ENCODE peak calls at places on chromosomes 2 and 18, in five cellular contexts. A is prostate gland, E is psoas muscle, D is GM23338, V is PC-3. K is an unnamed sample. For H3K4me1, the result is how much of the 10 kb centered on the place peaks cover.

GRCh38 chr2:174004900-174005605 is 39.9 kb upstream of the SP3 start:
- DNase-seq in A (no peak), E (peak), D (no peak), V (peak), K (no peak)

GRCh38 chr2:160505236-160505635 is 11.6 kb upstream of the RBMS1 start:
- DNase-seq in A (no peak), E (no peak), D (no peak), V (peak), K (no peak)

GRCh38 chr18:63848159-63848558 is 39.3 kb upstream of the SERPINB2 start:
- DNase-seq in A (peak), E (no peak), D (peak), V (peak), K (no peak)

GRCh38 chr2:176283268-176283667 is 14.0 kb downstream of the MTX2 start:
- DNase-seq in A (no peak), E (no peak), D (no peak), V (no peak), K (no peak)

GRCh38 chr18:10202947-10203346 is 251.5 kb upstream of the APCDD1 start:
- DNase-seq in A (no peak), E (no peak), D (no peak), V (no peak), K (no peak)

GRCh38 chr18:22564036-22564435 is 146.3 kb upstream of the CTAGE1 start:
- DNase-seq in A (no peak), E (no peak), D (no peak), V (no peak), K (no peak)

GRCh38 chr2:235421618-235422017 is 72.2 kb upstream of the AGAP1 start:
- DNase-seq in A (no peak), E (no peak), D (no peak), V (no peak), K (no peak)

GRCh38 chr18:62485684-62486083 is 37.1 kb upstream of the ZCCHC2 start:
- DNase-seq in A (peak), E (no peak), D (no peak), V (peak), K (no peak)

GRCh38 chr2:165633431-165633830 is 160.6 kb downstream of the GALNT3 start:
- DNase-seq in A (no peak), E (no peak), D (peak), V (no peak), K (no peak)

GRCh38 chr2:26246818-26247217 is 2.1 kb downstream of the HADHB start:
- DNase-seq in A (no peak), E (peak), D (no peak), V (peak), K (no peak)
- H3K27ac ChIP-seq in A (no peak), E (peak), D (no peak), V (no peak), K (no peak)

GRCh38 chr2:109242654-109243331 is 113.8 kb downstream of the SH3RF3 start:
- DNase-seq in A (peak), E (peak), D (no peak), V (peak), K (no peak)

GRCh38 chr2:109242222-109242653 is 113.2 kb downstream of the SH3RF3 start:
- DNase-seq in A (no peak), E (peak), D (no peak), V (no peak), K (no peak)

GRCh38 chr2:109244750-109245382 is 115.9 kb downstream of the SH3RF3 start:
- DNase-seq in A (no peak), E (no peak), D (no peak), V (no peak), K (no peak)

GRCh38 chr2:109246176-109246575 is 117.2 kb downstream of the SH3RF3 start:
- DNase-seq in A (no peak), E (no peak), D (no peak), V (no peak), K (no peak)

GRCh38 chr2:109243526-109244425 is 114.8 kb downstream of the SH3RF3 start:
- DNase-seq in A (no peak), E (no peak), D (no peak), V (no peak), K (no peak)
- H3K4me1 ChIP-seq in A (under half), E (half or more), D (under half), V (half or more), K (half or more)

GRCh38 chr2:232773815-232774214 is 2.5 kb downstream of the KCNJ13 start:
- DNase-seq in A (no peak), E (no peak), D (no peak), V (no peak), K (no peak)
- H3K27ac ChIP-seq in A (no peak), E (no peak), D (no peak), V (no peak), K (no peak)

GRCh38 chr2:28613616-28614501 is 118.0 kb downstream of the PLB1 start:
- DNase-seq in A (no peak), E (no peak), D (no peak), V (peak), K (no peak)
- H3K4me1 ChIP-seq in A (under half), E (under half), D (under half), V (half or more), K (under half)

DNA sequence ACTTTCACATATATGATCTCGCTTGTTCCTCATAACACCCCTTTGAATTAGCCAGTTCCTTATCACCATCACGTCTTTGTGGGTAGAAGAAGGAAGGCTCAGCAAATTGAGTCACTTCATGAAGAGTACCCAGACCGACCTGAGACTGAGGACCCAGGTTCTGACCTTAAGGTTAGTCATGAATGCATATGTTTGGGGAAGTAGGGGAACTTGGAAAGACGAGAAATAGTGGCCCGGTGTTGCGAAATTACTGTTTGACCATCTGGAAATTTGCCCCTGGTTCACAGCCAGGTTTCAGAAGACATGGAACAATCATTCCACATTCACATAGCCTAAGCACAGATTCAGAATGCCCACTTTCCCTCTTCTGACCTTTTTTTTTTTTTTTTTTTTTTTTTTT is 59.8 kb downstream of the MEIS1 start:
- DNase-seq in A (peak), E (peak), D (no peak), V (peak), K (no peak)
- H3K27ac ChIP-seq in A (no peak), E (no peak), D (no peak), V (peak), K (peak)

GRCh38 chr2:199994296-199994695 is 38.9 kb downstream of the MAIP1 start:
- DNase-seq in A (no peak), E (no peak), D (no peak), V (no peak), K (no peak)

GRCh38 chr2:199992296-199992695 is 36.9 kb downstream of the MAIP1 start:
- DNase-seq in A (no peak), E (no peak), D (no peak), V (no peak), K (no peak)

GRCh38 chr2:199988176-199988575 is 32.8 kb downstream of the MAIP1 start:
- DNase-seq in A (no peak), E (no peak), D (no peak), V (no peak), K (no peak)

GRCh38 chr2:199989822-199990221 is 34.4 kb downstream of the MAIP1 start:
- DNase-seq in A (no peak), E (no peak), D (no peak), V (no peak), K (no peak)

DNA sequence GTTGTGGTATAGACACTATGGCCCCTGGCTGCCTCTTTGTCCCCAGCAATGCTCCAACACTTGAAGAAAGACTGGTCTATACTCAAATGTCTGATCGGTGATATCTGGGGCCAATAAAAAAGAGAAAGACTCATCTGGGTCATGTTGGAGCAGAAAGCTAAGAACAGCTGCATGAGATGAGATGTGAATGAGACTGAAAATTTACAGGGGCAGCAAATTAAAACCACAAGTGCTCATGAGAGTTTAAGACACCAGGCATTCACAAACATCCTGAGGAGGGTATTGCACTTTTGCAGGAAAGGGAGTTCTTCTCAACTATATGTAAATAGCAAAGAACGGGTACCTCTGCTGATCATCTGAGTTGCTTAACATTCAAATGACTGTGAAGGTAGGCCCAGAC is 36.3 kb downstream of the MAIP1 start:
- DNase-seq in A (no peak), E (no peak), D (no peak), V (no peak), K (no peak)
- H3K4me1 ChIP-seq in A (under half), E (under half), D (under half), V (under half), K (under half)

GRCh38 chr18:45834303-45834702 is 8.8 kb downstream of the SIGLEC15 start:
- DNase-seq in A (no peak), E (no peak), D (no peak), V (no peak), K (no peak)

GRCh38 chr18:45838302-45839070 is 13.0 kb downstream of the SIGLEC15 start:
- DNase-seq in A (no peak), E (peak), D (no peak), V (no peak), K (peak)

GRCh38 chr18:45837283-45838070 is 12.0 kb downstream of the SIGLEC15 start:
- DNase-seq in A (no peak), E (peak), D (peak), V (no peak), K (no peak)

GRCh38 chr18:45836242-45837215 is 11.1 kb downstream of the SIGLEC15 start:
- DNase-seq in A (no peak), E (no peak), D (no peak), V (no peak), K (no peak)

GRCh38 chr18:45835057-45835634 is 9.7 kb downstream of the SIGLEC15 start:
- DNase-seq in A (no peak), E (no peak), D (no peak), V (no peak), K (no peak)
- H3K27ac ChIP-seq in A (no peak), E (no peak), D (no peak), V (no peak), K (no peak)

GRCh38 chr2:36564377-36564930 is 33.5 kb downstream of the FEZ2 start:
- DNase-seq in A (no peak), E (no peak), D (no peak), V (no peak), K (no peak)

GRCh38 chr2:36565712-36566111 is 32.3 kb downstream of the FEZ2 start:
- DNase-seq in A (no peak), E (no peak), D (no peak), V (no peak), K (no peak)

GRCh38 chr2:36567711-36568408 is 30.1 kb downstream of the FEZ2 start:
- DNase-seq in A (no peak), E (no peak), D (no peak), V (peak), K (no peak)

GRCh38 chr2:36568533-36569246 is 29.3 kb downstream of the FEZ2 start:
- DNase-seq in A (no peak), E (no peak), D (peak), V (peak), K (no peak)

GRCh38 chr2:36566887-36567286 is 31.1 kb downstream of the FEZ2 start:
- DNase-seq in A (no peak), E (no peak), D (no peak), V (peak), K (no peak)
- H3K4me1 ChIP-seq in A (under half), E (half or more), D (under half), V (half or more), K (under half)

DNA sequence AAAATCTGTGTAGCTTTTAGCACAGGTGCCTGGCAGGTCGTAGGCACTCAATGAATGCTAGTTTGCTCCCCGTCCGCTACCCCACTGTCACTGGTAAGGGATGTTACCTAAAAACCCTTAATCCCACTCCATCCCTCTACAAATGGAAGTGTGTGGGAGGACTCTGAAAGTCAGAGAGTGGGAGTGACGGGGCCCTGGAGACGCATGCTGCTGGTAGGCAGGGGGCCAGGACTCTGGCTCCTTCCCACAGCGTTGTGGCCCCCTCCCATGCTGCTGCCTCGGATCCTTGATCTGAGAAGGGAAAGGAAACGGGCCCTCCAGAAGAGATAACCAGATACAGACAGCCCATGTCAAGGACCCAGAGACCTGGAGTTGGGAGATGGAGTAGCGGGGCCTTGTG is 249.3 kb downstream of the HAUS1 start:
- DNase-seq in A (no peak), E (no peak), D (no peak), V (no peak), K (no peak)
- H3K27ac ChIP-seq in A (no peak), E (no peak), D (no peak), V (no peak), K (no peak)